ENCODE peak calls at places on chromosome 20, in seven cellular contexts. S is GM23338, Q is HCT116, Z is stomach, O is H1, L is GM12891, Y is suprapubic skin. E is an unnamed sample.

GRCh38 chr20:24589381-24589780 is 120.0 kb downstream of the SYNDIG1 start:
- DNase-seq in Y (no peak), O (peak), Z (no peak), Q (no peak), L (no peak), S (no peak), E (no peak)

GRCh38 chr20:38875170-38875993 is 50.8 kb upstream of the FAM83D start:
- DNase-seq in S (no peak), Y (no peak), Z (no peak), L (peak), O (no peak), Q (no peak), E (no peak)

GRCh38 chr20:46308258-46309157 is at the start of gene CDH22:
- DNase-seq in Q (peak), S (peak), Y (no peak), L (peak), O (peak), Z (peak), E (no peak)

GRCh38 chr20:9480066-9480465 is 34.3 kb upstream of the LAMP5 start:
- DNase-seq in Z (no peak), S (no peak), Q (no peak), Y (no peak), O (no peak), L (no peak), E (peak)

GRCh38 chr20:40680560-40680959 is 8.5 kb downstream of the MAFB start:
- DNase-seq in S (no peak), Q (no peak), Z (no peak), L (no peak), Y (no peak), O (no peak), E (no peak)

GRCh38 chr20:6184086-6184485 is 61.3 kb upstream of the FERMT1 start:
- DNase-seq in O (no peak), Z (no peak), Y (no peak), Q (no peak), L (no peak), S (peak), E (no peak)

GRCh38 chr20:17508756-17509155 is 22.4 kb downstream of the BFSP1 start:
- DNase-seq in Z (no peak), Y (no peak), L (no peak), Q (no peak), O (no peak), S (no peak), E (no peak)

GRCh38 chr20:50256577-50256976 is 65.9 kb downstream of the CEBPB start:
- DNase-seq in O (no peak), Q (no peak), S (no peak), Y (no peak), Z (no peak), L (no peak), E (no peak)

GRCh38 chr20:24842591-24843442 is 106.3 kb upstream of the CST7 start:
- DNase-seq in Q (no peak), O (no peak), Z (no peak), S (no peak), L (peak), Y (no peak), E (no peak)

GRCh38 chr20:18225652-18226051 is 62.7 kb upstream of the ZNF133 start:
- DNase-seq in O (no peak), L (no peak), S (no peak), Y (no peak), Z (no peak), Q (no peak), E (no peak)

GRCh38 chr20:9441948-9442347 is 72.4 kb upstream of the LAMP5 start:
- DNase-seq in Y (no peak), O (no peak), Z (no peak), S (no peak), L (no peak), Q (no peak), E (no peak)

GRCh38 chr20:17499041-17499440 is 32.1 kb downstream of the BFSP1 start:
- DNase-seq in L (no peak), O (no peak), Y (no peak), Z (no peak), S (no peak), Q (no peak), E (no peak)

DNA sequence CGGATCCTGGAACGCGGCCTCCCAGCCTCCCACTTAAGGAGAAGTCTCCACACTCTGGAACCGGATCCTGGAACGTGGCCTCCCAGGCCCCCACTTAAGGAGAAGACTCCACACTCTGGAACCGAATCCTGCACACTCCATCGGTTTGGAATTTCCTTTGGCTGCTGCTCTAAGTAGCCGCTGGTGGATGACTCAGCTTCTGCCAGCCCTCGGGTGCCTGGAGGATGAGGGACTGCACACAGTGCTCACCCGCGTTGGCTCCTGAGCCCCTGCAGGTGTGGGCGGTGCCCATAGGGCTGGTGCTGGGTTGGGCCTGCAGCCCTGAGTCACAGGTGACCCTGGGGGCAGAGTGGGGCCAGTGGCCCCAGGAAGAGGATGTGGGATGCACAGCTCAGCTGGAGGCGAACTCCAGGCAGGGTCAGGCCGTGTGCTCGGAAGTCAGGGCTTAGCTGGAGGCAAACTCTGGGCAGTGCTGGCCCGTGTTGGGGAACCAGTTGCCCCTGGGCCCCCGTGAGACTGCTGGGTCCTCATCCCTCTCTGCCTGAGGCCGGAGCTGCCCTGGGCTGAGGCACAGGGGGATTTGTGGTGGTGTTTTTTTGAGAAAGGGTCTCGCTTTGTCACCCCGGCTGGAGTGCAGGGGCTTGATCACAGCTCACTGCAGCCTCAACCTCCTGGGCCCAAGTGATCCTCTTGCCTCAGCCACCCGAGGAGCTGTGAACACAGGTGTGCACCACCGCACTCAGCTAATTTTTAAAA is 13.9 kb upstream of the TNFRSF6B start:
- DNase-seq in Z (peak), Q (peak), Y (peak), O (no peak), L (no peak), S (no peak), E (no peak)
- TF ChIP-seq POLR2AphosphoS5 in Z (no peak), Q (peak), Y (peak), O (no peak), L (no peak), S (no peak), E (no peak)

DNA sequence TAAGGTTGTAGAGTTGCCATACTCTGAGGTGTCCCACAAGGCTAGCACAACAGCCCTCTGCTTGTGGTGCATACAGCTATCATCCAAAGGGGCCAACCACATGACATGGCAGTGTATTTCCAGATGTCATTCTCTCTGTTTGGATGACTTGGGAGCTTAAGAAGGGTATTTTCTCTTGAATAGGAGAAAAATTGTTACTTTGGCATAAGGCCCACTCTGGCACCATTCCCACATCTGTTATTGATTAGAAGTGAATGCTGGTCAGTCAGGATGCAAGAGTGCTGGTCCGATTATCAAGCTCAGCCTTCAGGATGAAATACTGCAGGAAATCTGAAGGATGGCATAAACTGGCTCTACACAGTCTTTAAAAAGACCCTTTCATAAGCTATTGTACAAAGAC is 83.6 kb upstream of the C20orf144 start:
- DNase-seq in S (no peak), O (no peak), Y (peak), L (no peak), Z (no peak), Q (no peak), E (no peak)
- TF ChIP-seq POLR2AphosphoS5 in S (no peak), O (no peak), Y (peak), L (no peak), Z (no peak), Q (no peak), E (no peak)

GRCh38 chr20:3630429-3630828 is 32.8 kb downstream of the GFRA4 start:
- DNase-seq in O (no peak), L (no peak), Q (no peak), S (no peak), Y (no peak), Z (no peak), E (no peak)

GRCh38 chr20:3629893-3630292 is 33.3 kb downstream of the GFRA4 start:
- DNase-seq in Q (no peak), Y (no peak), Z (no peak), S (no peak), O (no peak), L (no peak), E (no peak)

GRCh38 chr20:3633913-3634478 is 29.2 kb downstream of the GFRA4 start:
- DNase-seq in Q (no peak), O (no peak), L (no peak), Z (no peak), Y (no peak), S (no peak), E (no peak)

GRCh38 chr20:3631534-3631933 is 31.7 kb downstream of the GFRA4 start:
- DNase-seq in O (no peak), S (no peak), Y (no peak), Q (no peak), L (no peak), Z (no peak), E (no peak)

GRCh38 chr20:3632311-3633004 is 30.7 kb downstream of the GFRA4 start:
- DNase-seq in S (no peak), O (no peak), Q (no peak), L (no peak), Z (no peak), Y (no peak), E (no peak)
- TF ChIP-seq POLR2AphosphoS5 in S (no peak), O (no peak), Q (no peak), L (no peak), Z (no peak), Y (no peak), E (no peak)

GRCh38 chr20:37305839-37306238 is 16.4 kb downstream of the MANBAL start:
- DNase-seq in L (no peak), Z (no peak), Q (no peak), Y (no peak), O (no peak), S (no peak), E (no peak)

GRCh38 chr20:37310951-37311350 is 21.5 kb downstream of the MANBAL start:
- DNase-seq in Y (no peak), S (no peak), Z (no peak), L (no peak), Q (no peak), O (no peak), E (no peak)

GRCh38 chr20:37309941-37310590 is 20.6 kb downstream of the MANBAL start:
- DNase-seq in Z (peak), O (no peak), Y (no peak), Q (no peak), S (no peak), L (no peak), E (no peak)

GRCh38 chr20:37309290-37309689 is 19.8 kb downstream of the MANBAL start:
- DNase-seq in S (no peak), Q (no peak), Z (no peak), O (no peak), L (no peak), Y (no peak), E (no peak)

DNA sequence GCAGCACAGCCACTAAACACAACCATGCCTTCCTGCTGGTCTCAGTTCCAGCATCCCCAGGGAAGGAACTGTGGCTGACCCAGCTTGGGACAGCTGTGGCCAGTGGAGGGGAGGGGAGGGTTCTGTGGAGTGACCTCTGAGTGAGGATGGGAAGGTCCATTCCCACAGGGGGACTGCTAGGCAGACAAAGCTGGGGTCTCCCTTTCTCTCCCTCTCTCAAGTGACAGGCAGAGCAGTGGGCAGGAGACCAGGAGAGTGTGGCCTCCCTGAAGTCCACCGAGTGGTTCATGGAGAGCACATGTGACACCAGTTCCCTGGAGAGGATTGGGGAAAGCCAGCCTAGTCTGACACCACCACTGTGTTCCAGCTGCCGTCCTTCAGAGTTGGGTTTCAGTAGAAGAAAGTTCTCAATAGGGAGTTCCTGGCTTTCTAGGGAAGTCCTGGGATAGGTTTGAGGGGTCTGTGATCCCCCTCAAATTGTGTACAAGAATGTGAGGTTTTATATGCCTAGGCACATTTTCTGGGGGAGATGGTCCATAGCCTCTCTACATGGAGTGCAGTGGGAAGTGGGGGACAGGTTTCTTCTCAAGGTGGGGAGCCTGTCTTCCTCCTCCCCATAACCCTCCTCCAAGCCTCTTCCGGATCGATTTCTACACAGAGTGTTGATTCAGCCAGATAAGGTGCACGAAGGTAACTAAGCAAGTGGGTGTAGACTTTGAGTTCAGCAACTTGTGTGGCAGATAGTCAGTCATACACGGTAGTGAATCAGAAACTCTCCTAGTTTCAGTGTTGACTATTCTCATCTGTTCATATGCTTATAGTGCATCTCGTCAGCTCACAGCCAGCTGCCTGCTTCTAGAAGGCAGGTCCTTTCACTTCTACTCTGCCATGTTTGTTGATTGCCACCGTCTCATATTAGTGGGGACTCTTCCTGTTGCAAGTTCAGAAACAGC is 18.9 kb downstream of the MANBAL start:
- DNase-seq in L (peak), Y (no peak), S (no peak), Z (no peak), Q (no peak), O (no peak), E (no peak)
- TF ChIP-seq POLR2AphosphoS5 in L (no peak), Y (no peak), S (no peak), Z (no peak), Q (no peak), O (no peak), E (no peak)

DNA sequence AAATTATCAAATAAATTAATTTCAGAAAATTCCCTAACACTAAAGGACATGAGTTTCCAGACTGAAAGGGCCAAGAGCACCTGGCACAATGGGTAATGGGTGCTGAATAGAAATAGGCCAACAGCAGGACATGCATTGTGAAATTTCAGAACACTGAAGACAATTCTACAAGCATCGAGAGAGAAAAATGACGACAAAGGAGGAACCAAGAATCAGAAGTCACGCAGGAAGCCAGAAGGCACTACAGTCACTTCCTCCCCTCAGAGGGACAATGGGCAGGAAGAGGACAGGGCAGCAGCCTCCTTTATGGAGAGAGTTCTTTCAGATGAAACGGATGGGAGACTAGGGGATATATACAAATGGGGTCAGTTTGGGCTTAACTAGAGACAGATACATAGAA is 29.6 kb downstream of the PCNA start:
- DNase-seq in L (no peak), Q (no peak), O (no peak), S (peak), Z (no peak), Y (no peak), E (no peak)
- TF ChIP-seq POLR2AphosphoS5 in L (no peak), Q (no peak), O (no peak), S (no peak), Z (no peak), Y (no peak), E (no peak)

GRCh38 chr20:309841-310644 is 12.7 kb downstream of the ZCCHC3 start:
- DNase-seq in L (peak), S (peak), O (peak), Q (no peak), Z (peak), Y (peak), E (no peak)
- TF ChIP-seq POLR2AphosphoS5 in L (no peak), S (peak), O (no peak), Q (no peak), Z (no peak), Y (no peak), E (peak)

GRCh38 chr20:21715193-21715881 is 9.9 kb downstream of the PAX1 start:
- DNase-seq in Q (no peak), L (no peak), Z (no peak), S (no peak), O (no peak), Y (no peak), E (no peak)

GRCh38 chr20:21713470-21713869 is 8.0 kb downstream of the PAX1 start:
- DNase-seq in Z (no peak), Q (no peak), L (no peak), O (no peak), S (peak), Y (no peak), E (no peak)

GRCh38 chr20:21714297-21715192 is 9.1 kb downstream of the PAX1 start:
- DNase-seq in S (peak), L (no peak), Y (no peak), O (peak), Q (no peak), Z (no peak), E (no peak)

GRCh38 chr20:21712443-21713059 is 7.1 kb downstream of the PAX1 start:
- DNase-seq in O (no peak), L (no peak), Z (no peak), S (peak), Y (no peak), Q (no peak), E (no peak)

DNA sequence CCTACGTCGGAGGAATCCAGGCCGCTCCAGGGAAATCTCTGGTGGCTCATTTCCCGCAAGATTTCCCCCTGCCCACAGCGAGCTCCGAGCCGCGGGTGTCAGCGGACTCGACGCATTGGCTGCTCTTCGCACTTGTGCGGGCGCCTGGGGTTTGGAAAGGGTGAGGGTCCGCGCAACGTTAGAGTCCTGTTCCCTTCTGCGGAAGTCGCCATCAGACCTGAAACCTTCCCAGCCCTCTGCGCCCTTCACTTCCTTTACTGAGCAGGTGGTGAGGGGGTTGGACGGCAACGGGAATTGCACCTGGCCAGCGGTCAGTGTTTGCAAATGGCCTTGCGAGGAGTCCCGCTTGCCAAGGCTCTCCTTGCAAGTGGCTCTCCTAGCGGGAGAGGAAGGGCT is 8.4 kb downstream of the PAX1 start:
- DNase-seq in Z (no peak), L (no peak), O (no peak), S (peak), Q (no peak), Y (no peak), E (no peak)
- TF ChIP-seq POLR2AphosphoS5 in Z (no peak), L (no peak), O (no peak), S (no peak), Q (no peak), Y (no peak), E (no peak)

DNA sequence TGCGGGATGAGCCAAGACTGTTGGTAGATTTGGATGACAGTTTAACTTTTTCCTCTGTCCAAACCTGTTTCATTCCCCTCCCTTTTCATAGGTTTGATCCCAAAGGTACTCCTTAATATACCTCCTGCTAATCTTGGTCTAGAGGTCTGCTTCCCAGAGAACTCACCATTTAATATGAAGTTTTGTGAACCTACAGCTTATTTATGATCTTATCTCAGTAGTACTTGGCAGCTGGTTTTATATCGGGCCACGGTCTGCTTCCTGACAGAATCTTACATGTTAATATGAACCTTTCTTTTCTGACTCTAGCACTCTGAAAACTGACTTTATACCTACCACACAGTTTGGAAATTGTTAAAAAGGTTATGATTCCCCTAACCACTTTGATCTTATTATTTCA is 138.7 kb downstream of the MACROD2 start:
- DNase-seq in S (no peak), Q (no peak), Z (no peak), L (no peak), Y (no peak), O (no peak), E (no peak)
- TF ChIP-seq POLR2AphosphoS5 in S (no peak), Q (no peak), Z (no peak), L (no peak), Y (no peak), O (no peak), E (no peak)

GRCh38 chr20:1418335-1418734 is 25.5 kb upstream of the FKBP1A start:
- DNase-seq in Z (no peak), Q (no peak), L (no peak), Y (no peak), S (no peak), O (no peak), E (no peak)
- TF ChIP-seq POLR2AphosphoS5 in Z (no peak), Q (no peak), L (no peak), Y (no peak), S (no peak), O (no peak), E (no peak)

E was measured in SK-N-MC.